ENCODE peak calls at places on chromosomes 3 and 15, in four cellular contexts. B is transverse colon, S is A549, V is right lobe of liver. H is an unnamed sample. For H3K4me1, the result is how much of the 10 kb centered on the place peaks cover.

GRCh38 chr15:58279106-58279505 is 140.9 kb downstream of the AQP9 start:
- DNase-seq in V (no peak), B (no peak), S (no peak), H (no peak)

GRCh38 chr3:160205606-160206005 is 19.6 kb upstream of the C3orf80 start:
- DNase-seq in V (no peak), B (no peak), S (no peak), H (no peak)

GRCh38 chr3:108806316-108806715 is 16.3 kb upstream of the TRAT1 start:
- DNase-seq in S (no peak), V (no peak), B (no peak), H (no peak)

GRCh38 chr3:194537732-194538247 is 51.0 kb upstream of the ATP13A3 start:
- DNase-seq in B (peak), V (peak), S (no peak), H (peak)

GRCh38 chr3:78871048-78871447 is 896.8 kb downstream of the ROBO1 start:
- DNase-seq in S (no peak), V (no peak), B (no peak), H (no peak)

GRCh38 chr3:47001731-47002489 is 22.4 kb downstream of the NBEAL2 start:
- DNase-seq in V (peak), B (no peak), S (no peak), H (no peak)

GRCh38 chr3:178777718-178778411 is 241.6 kb downstream of the KCNMB2 start:
- DNase-seq in B (no peak), V (no peak), S (no peak), H (no peak)

GRCh38 chr3:184712579-184713355 is 903 bp upstream of the MAGEF1 start:
- DNase-seq in S (no peak), V (no peak), B (no peak), H (no peak)

GRCh38 chr3:128273841-128274573 is 120.7 kb downstream of the EEFSEC start:
- DNase-seq in B (no peak), V (no peak), S (no peak), H (no peak)

GRCh38 chr3:3189102-3189727 is 9.7 kb upstream of the CRBN start:
- DNase-seq in B (no peak), S (no peak), V (no peak), H (no peak)

GRCh38 chr15:58515807-58516206 is 84.0 kb downstream of the LIPC start:
- DNase-seq in V (no peak), B (no peak), S (no peak), H (no peak)

GRCh38 chr3:110343376-110343775 is 728.2 kb upstream of the NECTIN3 start:
- DNase-seq in S (peak), V (no peak), B (no peak), H (no peak)

GRCh38 chr15:72796515-72797337 is 13.2 kb upstream of the ADPGK start:
- DNase-seq in V (peak), B (peak), S (peak), H (peak)

GRCh38 chr3:110623571-110623970 is 448.0 kb upstream of the NECTIN3 start:
- DNase-seq in V (no peak), S (no peak), B (no peak), H (no peak)

GRCh38 chr3:156790141-156790540 is 36.0 kb upstream of the LEKR1 start:
- DNase-seq in S (no peak), B (no peak), V (no peak), H (no peak)
- H3K4me1 ChIP-seq in S (under half), B (under half), V (under half), H (under half)

GRCh38 chr15:100923076-100923475 is 3.9 kb downstream of the LRRK1 start:
- DNase-seq in V (no peak), B (no peak), S (no peak), H (no peak)
- H3K4me3 ChIP-seq in V (no peak), B (no peak), S (no peak), H (no peak)

GRCh38 chr3:187015903-187016638 is 85.7 kb downstream of the ST6GAL1 start:
- DNase-seq in B (peak), V (no peak), S (no peak), H (no peak)

GRCh38 chr3:187020376-187020775 is 90.0 kb downstream of the ST6GAL1 start:
- DNase-seq in S (no peak), V (no peak), B (no peak), H (no peak)

GRCh38 chr3:187019542-187020072 is 89.3 kb downstream of the ST6GAL1 start:
- DNase-seq in S (no peak), V (no peak), B (no peak), H (no peak)

GRCh38 chr3:187016639-187017345 is 86.5 kb downstream of the ST6GAL1 start:
- DNase-seq in S (no peak), B (no peak), V (no peak), H (no peak)

GRCh38 chr3:187017511-187018230 is 87.3 kb downstream of the ST6GAL1 start:
- DNase-seq in B (no peak), S (no peak), V (no peak), H (peak)
- TF ChIP-seq POLR2A in B (no peak), S (no peak), V (no peak), H (no peak)

DNA sequence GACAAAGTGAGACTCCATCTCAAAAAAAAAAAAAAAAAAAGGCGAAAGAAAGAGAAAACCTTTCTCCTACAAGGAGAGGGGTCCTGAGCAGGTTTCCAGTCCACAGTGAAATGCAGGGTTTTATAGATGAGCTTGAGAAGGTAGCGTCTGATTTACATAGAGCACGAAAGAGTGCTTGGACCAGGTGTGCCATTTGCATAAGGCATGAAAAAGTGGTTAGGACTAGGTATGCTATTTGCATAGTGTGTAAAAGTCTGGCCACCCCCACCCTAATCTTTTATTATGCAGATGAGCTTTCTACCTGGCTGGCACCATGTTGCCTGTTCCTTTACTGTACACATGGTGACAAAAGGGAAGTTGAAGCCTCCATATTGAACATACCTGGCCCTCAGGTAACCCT is 13.6 kb upstream of the RNU6-1 start:
- DNase-seq in B (no peak), S (no peak), V (no peak), H (no peak)
- H3K4me1 ChIP-seq in B (under half), S (under half), V (under half), H (under half)

GRCh38 chr3:118912188-118912587 is 122.5 kb downstream of the IGSF11 start:
- DNase-seq in B (no peak), V (no peak), S (no peak), H (no peak)
- H3K4me3 ChIP-seq in B (no peak), V (no peak), S (no peak), H (no peak)

GRCh38 chr15:90191795-90192494 is 9.2 kb upstream of the SEMA4B start:
- DNase-seq in V (peak), S (no peak), B (peak), H (peak)
- TF ChIP-seq POLR2A in V (no peak), S (no peak), B (peak), H (no peak)